ENCODE peak calls at places on chromosomes 6 and 20, in ten cellular contexts. One of them, this sample, is unnamed.
A peak's percentile ranks its signal among the peaks of the same experiment; 100 is the strongest.

GRCh38 chr20:58818585-58819285 is 32.0 kb downstream of the GNAS-AS1 start:
- DNase-seq in T-cell: no peak
- DNase-seq in lower leg skin: no peak
- DNase-seq in skeletal muscle cell: peak; percentile 67
- DNase-seq in heart left ventricle: no peak
- DNase-seq in AG08396: no peak
- DNase-seq in T-helper 22 cell: no peak
- DNase-seq in kidney: no peak
- DNase-seq in body of pancreas: no peak
- DNase-seq in stimulated activated CD8-positive, alpha-beta memory T cell treated with anti-CD3 and anti-CD28 coated beads, Interleukin-4, amount 100 ng/mL, for 1 hour: no peak
- DNase-seq in this sample: no peak

GRCh38 chr6:86380571-86381125 is 556.7 kb upstream of the HTR1E start:
- DNase-seq in skeletal muscle cell: no peak
- DNase-seq in stimulated activated CD8-positive, alpha-beta memory T cell treated with anti-CD3 and anti-CD28 coated beads, Interleukin-4, amount 100 ng/mL, for 1 hour: no peak
- DNase-seq in T-cell: no peak
- DNase-seq in body of pancreas: no peak
- DNase-seq in AG08396: no peak
- DNase-seq in T-helper 22 cell: no peak
- DNase-seq in kidney: no peak
- DNase-seq in heart left ventricle: no peak
- DNase-seq in lower leg skin: no peak
- DNase-seq in this sample: no peak

GRCh38 chr20:32231847-32232246 is 24.2 kb downstream of the POFUT1 start:
- DNase-seq in AG08396: no peak
- DNase-seq in skeletal muscle cell: no peak
- DNase-seq in stimulated activated CD8-positive, alpha-beta memory T cell treated with anti-CD3 and anti-CD28 coated beads, Interleukin-4, amount 100 ng/mL, for 1 hour: no peak
- DNase-seq in T-cell: peak; percentile 28
- DNase-seq in lower leg skin: no peak
- DNase-seq in body of pancreas: peak; percentile 19
- DNase-seq in kidney: no peak
- DNase-seq in heart left ventricle: no peak
- DNase-seq in T-helper 22 cell: peak; percentile 13
- DNase-seq in this sample: no peak

GRCh38 chr6:107879912-107880311 is 55.8 kb upstream of the SCML4 start:
- DNase-seq in heart left ventricle: no peak
- DNase-seq in body of pancreas: no peak
- DNase-seq in kidney: no peak
- DNase-seq in T-cell: no peak
- DNase-seq in stimulated activated CD8-positive, alpha-beta memory T cell treated with anti-CD3 and anti-CD28 coated beads, Interleukin-4, amount 100 ng/mL, for 1 hour: no peak
- DNase-seq in lower leg skin: no peak
- DNase-seq in AG08396: no peak
- DNase-seq in T-helper 22 cell: no peak
- DNase-seq in skeletal muscle cell: no peak
- DNase-seq in this sample: no peak

GRCh38 chr6:17473554-17473953 is 80.2 kb downstream of the CAP2 start:
- DNase-seq in heart left ventricle: peak; percentile 32
- DNase-seq in T-cell: no peak
- DNase-seq in kidney: no peak
- DNase-seq in AG08396: no peak
- DNase-seq in T-helper 22 cell: no peak
- DNase-seq in stimulated activated CD8-positive, alpha-beta memory T cell treated with anti-CD3 and anti-CD28 coated beads, Interleukin-4, amount 100 ng/mL, for 1 hour: no peak
- DNase-seq in skeletal muscle cell: no peak
- DNase-seq in body of pancreas: no peak
- DNase-seq in lower leg skin: no peak
- DNase-seq in this sample: no peak

GRCh38 chr20:45372646-45373352 is 5.3 kb downstream of the TP53TG5 start:
- DNase-seq in T-cell: no peak
- DNase-seq in kidney: no peak
- DNase-seq in body of pancreas: no peak
- DNase-seq in stimulated activated CD8-positive, alpha-beta memory T cell treated with anti-CD3 and anti-CD28 coated beads, Interleukin-4, amount 100 ng/mL, for 1 hour: no peak
- DNase-seq in T-helper 22 cell: no peak
- DNase-seq in lower leg skin: peak; percentile 85
- DNase-seq in heart left ventricle: peak; percentile 40
- DNase-seq in skeletal muscle cell: no peak
- DNase-seq in AG08396: no peak
- DNase-seq in this sample: no peak

GRCh38 chr6:41416165-41416837 is 80.9 kb downstream of the NCR2 start:
- DNase-seq in AG08396: no peak
- DNase-seq in skeletal muscle cell: no peak
- DNase-seq in lower leg skin: no peak
- DNase-seq in T-cell: no peak
- DNase-seq in heart left ventricle: no peak
- DNase-seq in T-helper 22 cell: no peak
- DNase-seq in body of pancreas: no peak
- DNase-seq in kidney: no peak
- DNase-seq in stimulated activated CD8-positive, alpha-beta memory T cell treated with anti-CD3 and anti-CD28 coated beads, Interleukin-4, amount 100 ng/mL, for 1 hour: no peak
- DNase-seq in this sample: no peak

GRCh38 chr6:42914546-42914945 is 1.3 kb upstream of the PTCRA start:
- DNase-seq in AG08396: no peak
- DNase-seq in body of pancreas: no peak
- DNase-seq in T-helper 22 cell: no peak
- DNase-seq in T-cell: no peak
- DNase-seq in lower leg skin: no peak
- DNase-seq in stimulated activated CD8-positive, alpha-beta memory T cell treated with anti-CD3 and anti-CD28 coated beads, Interleukin-4, amount 100 ng/mL, for 1 hour: no peak
- DNase-seq in kidney: no peak
- DNase-seq in skeletal muscle cell: no peak
- DNase-seq in heart left ventricle: no peak
- DNase-seq in this sample: no peak

GRCh38 chr6:6688283-6688682 is 99.8 kb downstream of the LY86 start:
- DNase-seq in T-cell: no peak
- DNase-seq in lower leg skin: peak; percentile 9
- DNase-seq in body of pancreas: no peak
- DNase-seq in stimulated activated CD8-positive, alpha-beta memory T cell treated with anti-CD3 and anti-CD28 coated beads, Interleukin-4, amount 100 ng/mL, for 1 hour: no peak
- DNase-seq in kidney: no peak
- DNase-seq in skeletal muscle cell: no peak
- DNase-seq in AG08396: no peak
- DNase-seq in heart left ventricle: no peak
- DNase-seq in T-helper 22 cell: no peak
- DNase-seq in this sample: no peak

GRCh38 chr6:167788531-167788903 is 38.2 kb upstream of the AFDN start:
- DNase-seq in T-helper 22 cell: no peak
- DNase-seq in body of pancreas: no peak
- DNase-seq in AG08396: no peak
- DNase-seq in stimulated activated CD8-positive, alpha-beta memory T cell treated with anti-CD3 and anti-CD28 coated beads, Interleukin-4, amount 100 ng/mL, for 1 hour: no peak
- DNase-seq in kidney: no peak
- DNase-seq in T-cell: no peak
- DNase-seq in heart left ventricle: no peak
- DNase-seq in lower leg skin: no peak
- DNase-seq in skeletal muscle cell: no peak
- DNase-seq in this sample: no peak

GRCh38 chr20:18666803-18667460 is 79.1 kb downstream of the DTD1 start:
- DNase-seq in heart left ventricle: no peak
- DNase-seq in kidney: no peak
- DNase-seq in T-cell: no peak
- DNase-seq in stimulated activated CD8-positive, alpha-beta memory T cell treated with anti-CD3 and anti-CD28 coated beads, Interleukin-4, amount 100 ng/mL, for 1 hour: no peak
- DNase-seq in T-helper 22 cell: no peak
- DNase-seq in AG08396: no peak
- DNase-seq in skeletal muscle cell: no peak
- DNase-seq in body of pancreas: no peak
- DNase-seq in lower leg skin: peak; percentile 68
- DNase-seq in this sample: no peak

This sample was measured in thoracic aorta.